ENCODE peak calls at places on chromosomes 13 and 19, in eight cellular contexts. P, O, E, G, M, Z, U and K are unnamed samples.

GRCh38 chr13:22454586-22454985 is 726.2 kb upstream of the SGCG start:
- DNase-seq in P (no peak), O (no peak), E (no peak), G (no peak), M (no peak), Z (no peak), U (no peak), K (no peak)

GRCh38 chr19:6484831-6485230 is 3.2 kb upstream of the DENND1C start:
- DNase-seq in P (no peak), O (no peak), E (no peak), G (no peak), M (no peak), Z (no peak), U (no peak), K (no peak)

GRCh38 chr19:14081797-14082674 is 3.5 kb downstream of the C19orf67 start:
- DNase-seq in P (no peak), O (peak; percentile 45), E (peak; percentile 28), G (peak; percentile 31), M (no peak), Z (peak; percentile 33), U (no peak), K (no peak)

GRCh38 chr13:65914707-65915106 is 1315.4 kb downstream of the PCDH9 start:
- DNase-seq in P (no peak), O (no peak), E (peak; percentile 76), G (peak; percentile 58), M (no peak), Z (peak; percentile 44), U (no peak), K (no peak)

GRCh38 chr19:14091885-14092462 is 1.4 kb upstream of the SAMD1 start:
- DNase-seq in P (no peak), O (no peak), E (no peak), G (no peak), M (peak; percentile 63), Z (no peak), U (no peak), K (no peak)

GRCh38 chr13:42110410-42111155 is 62.1 kb downstream of the DGKH start:
- DNase-seq in P (no peak), O (no peak), E (peak; percentile 90), G (peak; percentile 58), M (peak; percentile 69), Z (peak; percentile 83), U (peak; percentile 28), K (peak; percentile 52)

GRCh38 chr13:50610238-50610637 is 233.3 kb downstream of the DLEU7 start:
- DNase-seq in P (no peak), O (no peak), E (no peak), G (no peak), M (no peak), Z (no peak), U (no peak), K (no peak)

GRCh38 chr19:15374105-15374651 is 5.4 kb downstream of the AKAP8 start:
- DNase-seq in P (no peak), O (peak; percentile 36), E (no peak), G (no peak), M (no peak), Z (no peak), U (no peak), K (no peak)

GRCh38 chr19:35946203-35946602 is 10.0 kb downstream of the LRFN3 start:
- DNase-seq in P (no peak), O (no peak), E (no peak), G (no peak), M (no peak), Z (no peak), U (no peak), K (no peak)

GRCh38 chr13:18993884-18994660 is 187.6 kb downstream of the TUBA3C start:
- DNase-seq in P (no peak), O (no peak), E (no peak), G (no peak), M (no peak), Z (no peak), U (no peak), K (no peak)

GRCh38 chr19:6801397-6802086 is 29.0 kb downstream of the VAV1 start:
- DNase-seq in P (peak; percentile 35), O (peak; percentile 69), E (peak; percentile 9), G (peak; percentile 1), M (peak; percentile 97), Z (no peak), U (no peak), K (no peak)

GRCh38 chr19:12722566-12723382 is 958 bp downstream of the TNPO2 start:
- DNase-seq in P (peak; percentile 96), O (peak; percentile 96), E (peak; percentile 100), G (peak; percentile 99), M (peak; percentile 100), Z (peak; percentile 99), U (peak; percentile 88), K (peak; percentile 91)

GRCh38 chr19:45677351-45678230 is 9.6 kb downstream of the GIPR start:
- DNase-seq in P (peak; percentile 64), O (peak; percentile 53), E (peak; percentile 96), G (peak; percentile 55), M (peak; percentile 92), Z (peak; percentile 58), U (peak; percentile 96), K (peak; percentile 53)

GRCh38 chr13:53151692-53152421 is 123.2 kb downstream of the OLFM4 start:
- DNase-seq in P (no peak), O (no peak), E (peak; percentile 42), G (no peak), M (peak; percentile 68), Z (peak; percentile 32), U (peak; percentile 2), K (peak; percentile 64)

GRCh38 chr19:16626796-16627193 is 1.2 kb downstream of the MED26 start:
- DNase-seq in P (no peak), O (no peak), E (no peak), G (no peak), M (no peak), Z (no peak), U (no peak), K (no peak)

GRCh38 chr13:59641261-59641660 is 522.5 kb downstream of the DIAPH3 start:
- DNase-seq in P (no peak), O (no peak), E (no peak), G (no peak), M (no peak), Z (no peak), U (no peak), K (no peak)

GRCh38 chr13:43894438-43894837 is 14.7 kb downstream of the LACC1 start:
- DNase-seq in P (no peak), O (no peak), E (peak; percentile 44), G (no peak), M (peak; percentile 18), Z (no peak), U (no peak), K (no peak)
- TF ChIP-seq CTCF in P (no peak), O (peak; percentile 15), E (peak; percentile 42), G (no peak), M (peak; percentile 70), Z (peak; percentile 21), U (peak; percentile 26), K (peak; percentile 55)

DNA sequence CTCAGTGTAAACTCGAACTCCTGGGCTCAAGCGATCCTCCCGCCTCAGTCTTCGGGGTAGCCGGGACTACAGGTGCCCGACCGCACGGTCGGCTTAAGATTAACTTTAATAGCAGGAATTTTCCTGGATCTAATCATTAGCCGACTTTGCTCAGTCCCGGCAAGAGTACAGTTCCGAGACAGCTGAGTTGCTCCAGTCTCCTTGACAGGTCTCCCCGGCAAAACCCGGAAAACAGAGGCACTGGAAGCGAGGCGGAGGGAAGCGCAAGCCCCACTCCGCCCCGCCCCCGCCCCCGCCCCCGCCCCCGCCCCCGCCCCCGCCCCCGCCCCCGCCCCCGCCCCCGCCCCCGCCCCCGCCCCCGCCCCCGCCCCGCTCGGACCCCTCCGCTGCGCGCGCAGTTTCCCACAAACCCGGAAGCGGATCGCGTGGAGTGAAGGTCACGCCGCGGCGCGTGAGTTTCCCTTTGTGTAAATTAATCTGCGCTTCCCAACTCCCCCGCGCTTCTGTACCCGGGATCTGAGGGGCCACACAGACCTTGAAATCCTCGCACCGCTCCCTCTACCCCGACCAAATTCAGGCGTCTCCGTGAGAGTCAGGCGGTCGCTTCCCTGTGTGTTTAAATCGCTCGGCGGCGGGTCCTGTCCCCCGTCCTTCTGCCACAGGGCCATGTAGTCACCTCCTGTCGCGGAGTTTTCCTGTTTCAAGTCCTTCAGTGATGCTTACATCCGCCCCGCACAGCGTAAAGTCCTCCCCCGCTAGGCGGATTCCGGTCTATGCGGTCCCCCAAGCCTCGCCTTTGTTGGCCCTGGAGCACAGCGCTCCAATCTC is at the start of gene ZNF480:
- DNase-seq in P (peak; percentile 91), O (peak; percentile 88), E (peak; percentile 79), G (peak; percentile 72), M (peak; percentile 88), Z (peak; percentile 74), U (peak; percentile 49), K (peak; percentile 63)
- TF ChIP-seq CTCF in P (no peak), O (no peak), E (peak; percentile 29), G (no peak), M (no peak), Z (no peak), U (no peak), K (peak; percentile 32)

GRCh38 chr13:80654638-80655249 is 313.8 kb upstream of the SPRY2 start:
- DNase-seq in P (no peak), O (no peak), E (no peak), G (no peak), M (no peak), Z (no peak), U (no peak), K (no peak)

GRCh38 chr13:80658705-80659104 is 317.8 kb upstream of the SPRY2 start:
- DNase-seq in P (no peak), O (no peak), E (no peak), G (no peak), M (no peak), Z (no peak), U (no peak), K (no peak)

DNA sequence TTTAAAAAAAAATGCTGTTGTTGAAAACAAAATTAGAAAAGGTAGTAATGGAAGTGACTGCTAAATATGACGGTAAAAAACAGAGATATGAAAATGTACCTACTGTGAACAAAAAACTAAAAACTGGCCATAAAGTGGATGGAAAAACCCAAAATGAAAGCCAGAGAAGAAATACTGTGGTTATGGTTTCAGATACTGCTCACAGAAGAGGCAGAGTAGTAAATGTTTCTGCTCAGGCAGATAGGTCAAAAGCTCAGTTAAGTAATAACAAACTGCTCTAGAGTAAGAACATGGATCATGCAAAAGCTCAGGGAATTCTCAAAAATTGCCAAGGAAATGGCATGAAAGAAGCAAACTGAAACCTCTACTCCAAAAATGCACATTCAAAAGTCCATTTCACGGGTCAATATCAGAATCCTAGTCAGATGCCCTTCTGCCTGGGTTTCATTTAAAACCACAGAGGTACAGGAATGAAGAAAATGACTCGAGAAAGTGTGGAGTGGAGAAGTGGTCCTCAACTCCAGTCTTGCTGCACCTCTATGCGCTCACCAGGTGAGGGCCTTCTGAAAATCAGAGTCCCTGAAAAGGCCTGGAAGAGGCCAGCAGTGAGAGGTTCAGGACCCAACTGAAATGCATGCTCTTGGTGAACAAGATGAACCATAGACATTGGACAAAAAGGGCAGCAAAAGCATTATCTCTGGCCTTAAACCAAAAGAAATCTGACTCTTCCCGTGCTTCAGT is 315.0 kb upstream of the SPRY2 start:
- DNase-seq in P (no peak), O (no peak), E (no peak), G (no peak), M (peak; percentile 1), Z (no peak), U (no peak), K (no peak)
- TF ChIP-seq CTCF in P (no peak), O (no peak), E (no peak), G (no peak), M (no peak), Z (no peak), U (no peak), K (no peak)

DNA sequence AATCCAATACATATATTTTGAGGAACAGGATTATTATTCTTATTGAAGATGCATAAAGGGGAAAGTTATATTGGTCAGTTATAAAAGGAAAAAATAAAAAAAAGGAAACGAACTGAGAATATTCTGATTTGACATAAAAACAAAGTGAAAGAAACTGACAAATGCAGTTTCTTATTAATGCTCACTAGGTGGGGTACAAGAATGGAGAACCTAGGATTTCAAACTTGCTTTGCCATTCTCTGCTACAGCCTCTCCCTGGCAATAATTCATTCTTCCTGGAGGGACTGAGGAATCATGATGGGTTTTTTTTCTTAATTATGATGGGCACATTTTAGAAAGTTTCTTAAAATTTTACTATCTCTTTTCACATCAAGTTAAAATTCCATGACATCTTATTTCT is 154.9 kb downstream of the PCDH9 start:
- DNase-seq in P (no peak), O (no peak), E (peak; percentile 73), G (no peak), M (no peak), Z (no peak), U (no peak), K (no peak)
- TF ChIP-seq CTCF in P (no peak), O (peak; percentile 52), E (peak; percentile 51), G (no peak), M (peak; percentile 50), Z (peak; percentile 28), U (no peak), K (peak; percentile 14)